ENCODE peak calls at places on chromosomes 6 and 20, in ten cellular contexts. P is left lung, V is OCI-LY7, Q is BJ, R is fibroblast of mammary gland, N is transverse colon, F is AG10803, H is fibroblast of the aortic adventitia, C is upper lobe of right lung, T is AG09319. M is an unnamed sample.
A peak's percentile ranks its signal among the peaks of the same experiment; 100 is the strongest.

GRCh38 chr6:125904871-125905270 is 51.7 kb upstream of the HINT3 start:
- DNase-seq in N (no peak), T (no peak), Q (no peak), V (no peak), P (no peak), H (peak; percentile 29), C (no peak), R (peak; percentile 96), F (peak; percentile 58), M (no peak)

GRCh38 chr6:130466052-130466743 is 100.4 kb downstream of the TMEM200A start:
- DNase-seq in Q (no peak), H (no peak), N (no peak), C (no peak), P (no peak), F (no peak), T (no peak), V (no peak), R (peak; percentile 65), M (no peak)

GRCh38 chr6:166738361-166738760 is 111.3 kb upstream of the RPS6KA2 start:
- DNase-seq in C (no peak), N (no peak), T (no peak), V (no peak), H (no peak), P (no peak), Q (no peak), F (no peak), R (no peak), M (no peak)

GRCh38 chr6:137660296-137660731 is 166.1 kb upstream of the OLIG3 start:
- DNase-seq in V (no peak), Q (no peak), H (no peak), N (no peak), F (no peak), R (no peak), T (no peak), C (no peak), P (no peak), M (no peak)

GRCh38 chr20:12110711-12111110 is 193.0 kb downstream of the BTBD3 start:
- DNase-seq in H (peak; percentile 5), T (no peak), V (no peak), N (no peak), P (no peak), F (peak; percentile 48), R (peak; percentile 1), Q (no peak), C (no peak), M (no peak)

GRCh38 chr20:18524646-18525045 is 16.9 kb downstream of the SEC23B start:
- DNase-seq in F (peak; percentile 63), C (no peak), T (no peak), V (no peak), P (no peak), H (peak; percentile 60), N (no peak), Q (peak; percentile 57), R (peak; percentile 92), M (no peak)

GRCh38 chr6:57019434-57019833 is 27.1 kb upstream of the KIAA1586 start:
- DNase-seq in T (no peak), C (no peak), F (no peak), H (no peak), P (no peak), V (no peak), N (no peak), R (no peak), Q (no peak), M (no peak)

GRCh38 chr6:62707156-62707555 is 421.1 kb upstream of the KHDRBS2 start:
- DNase-seq in V (no peak), Q (no peak), R (no peak), P (no peak), H (no peak), N (no peak), T (no peak), C (no peak), F (no peak), M (no peak)

GRCh38 chr6:87832025-87832825 is 130.2 kb upstream of the AKIRIN2 start:
- DNase-seq in T (no peak), Q (no peak), C (no peak), V (peak; percentile 84), R (peak; percentile 43), H (peak; percentile 53), P (no peak), F (peak; percentile 24), N (no peak), M (no peak)

GRCh38 chr20:23211164-23211563 is 125.0 kb upstream of the CD93 start:
- DNase-seq in H (no peak), R (no peak), T (no peak), C (no peak), N (no peak), P (no peak), V (no peak), F (no peak), Q (no peak), M (no peak)

GRCh38 chr6:10391799-10392198 is 23.1 kb downstream of the TFAP2A start:
- DNase-seq in R (no peak), P (no peak), T (no peak), N (no peak), F (no peak), V (no peak), H (no peak), C (no peak), Q (no peak), M (no peak)

GRCh38 chr6:2000962-2001361 is 244.4 kb downstream of the GMDS start:
- DNase-seq in C (no peak), V (no peak), F (no peak), Q (no peak), H (no peak), N (no peak), P (no peak), R (no peak), T (no peak), M (no peak)

GRCh38 chr6:1997702-1998101 is 247.7 kb downstream of the GMDS start:
- DNase-seq in T (no peak), Q (no peak), F (no peak), V (no peak), P (no peak), N (no peak), R (no peak), C (no peak), H (no peak), M (no peak)

GRCh38 chr6:1991332-1991878 is 254.0 kb downstream of the GMDS start:
- DNase-seq in V (no peak), C (no peak), N (no peak), Q (no peak), F (no peak), T (no peak), R (no peak), P (no peak), H (no peak), M (no peak)

GRCh38 chr6:1993049-1993448 is 252.4 kb downstream of the GMDS start:
- DNase-seq in T (no peak), N (no peak), F (peak; percentile 21), H (peak; percentile 45), C (no peak), P (no peak), V (no peak), R (peak; percentile 58), Q (no peak), M (no peak)

GRCh38 chr6:1995521-1996110 is 249.8 kb downstream of the GMDS start:
- DNase-seq in C (no peak), T (no peak), R (peak; percentile 49), Q (no peak), N (no peak), H (peak; percentile 30), P (no peak), F (peak; percentile 54), V (peak; percentile 8), M (no peak)
- TF ChIP-seq CTCF in C (no peak), T (no peak), R (no peak), Q (no peak), N (no peak), H (no peak), P (no peak), F (no peak), V (peak; percentile 55), M (no peak)

GRCh38 chr6:155958550-155958949 is 502.9 kb upstream of the NOX3 start:
- DNase-seq in R (no peak), N (peak; percentile 91), C (no peak), T (no peak), H (no peak), F (no peak), Q (no peak), V (no peak), P (no peak), M (no peak)

GRCh38 chr6:155954149-155954548 is 498.5 kb upstream of the NOX3 start:
- DNase-seq in N (no peak), C (no peak), T (no peak), R (no peak), H (no peak), V (no peak), P (no peak), F (no peak), Q (no peak), M (no peak)

GRCh38 chr6:155955038-155955437 is 499.4 kb upstream of the NOX3 start:
- DNase-seq in P (no peak), Q (no peak), H (no peak), F (no peak), R (no peak), T (no peak), V (no peak), C (no peak), N (no peak), M (no peak)

GRCh38 chr6:155959898-155960297 is 504.3 kb upstream of the NOX3 start:
- DNase-seq in P (no peak), C (no peak), N (peak; percentile 24), R (no peak), V (no peak), T (no peak), F (no peak), Q (no peak), H (no peak), M (no peak)
- TF ChIP-seq CTCF in P (no peak), C (no peak), N (no peak), R (no peak), V (no peak), T (no peak), F (no peak), Q (no peak), H (no peak), M (no peak)

GRCh38 chr6:79713701-79714322 is 82.7 kb downstream of the SH3BGRL2 start:
- DNase-seq in C (no peak), H (peak; percentile 50), Q (no peak), P (no peak), T (no peak), R (peak; percentile 59), N (peak; percentile 49), V (peak; percentile 51), F (peak; percentile 23), M (no peak)
- TF ChIP-seq CTCF in C (peak; percentile 62), H (peak; percentile 59), Q (peak; percentile 66), P (peak; percentile 47), T (peak; percentile 65), R (peak; percentile 69), N (peak; percentile 63), V (peak; percentile 82), F (peak; percentile 69), M (no peak)

GRCh38 chr20:51381557-51381956 is 161.0 kb downstream of the NFATC2 start:
- DNase-seq in P (no peak), T (no peak), R (no peak), H (no peak), F (no peak), N (no peak), Q (no peak), V (peak; percentile 86), C (peak; percentile 40), M (no peak)
- TF ChIP-seq CTCF in P (no peak), T (no peak), R (no peak), H (no peak), F (no peak), N (no peak), Q (no peak), V (peak; percentile 79), C (no peak), M (no peak)